ENCODE peak calls at places on chromosomes 12 and 14, in five cellular contexts. One of them, this sample, is unnamed.

GRCh38 chr12:108587826-108588225 is 10.1 kb downstream of the TMEM119 start:
- DNase-seq in SJSA1: no peak
- DNase-seq in astrocyte of the spinal cord: no peak
- DNase-seq in RWPE2: no peak
- DNase-seq in right atrium auricular region: no peak
- DNase-seq in this sample: no peak

GRCh38 chr12:88951860-88952483 is 371.7 kb upstream of the KITLG start:
- DNase-seq in SJSA1: no peak
- DNase-seq in astrocyte of the spinal cord: no peak
- DNase-seq in RWPE2: no peak
- DNase-seq in right atrium auricular region: no peak
- DNase-seq in this sample: no peak

GRCh38 chr12:59843260-59843843 is 247.5 kb downstream of the SLC16A7 start:
- DNase-seq in SJSA1: no peak
- DNase-seq in astrocyte of the spinal cord: no peak
- DNase-seq in RWPE2: no peak
- DNase-seq in right atrium auricular region: no peak
- DNase-seq in this sample: no peak

GRCh38 chr14:74840603-74841030 is 35.3 kb downstream of the PROX2 start:
- DNase-seq in SJSA1: no peak
- DNase-seq in astrocyte of the spinal cord: no peak
- DNase-seq in RWPE2: no peak
- DNase-seq in right atrium auricular region: no peak
- DNase-seq in this sample: no peak

GRCh38 chr12:7748774-7749296 is 1.7 kb upstream of the CLEC4C start:
- DNase-seq in SJSA1: no peak
- DNase-seq in astrocyte of the spinal cord: no peak
- DNase-seq in RWPE2: no peak
- DNase-seq in right atrium auricular region: no peak
- DNase-seq in this sample: no peak

GRCh38 chr12:110782068-110782467 is 39.4 kb upstream of the PPP1CC start:
- DNase-seq in SJSA1: no peak
- DNase-seq in astrocyte of the spinal cord: no peak
- DNase-seq in RWPE2: no peak
- DNase-seq in right atrium auricular region: no peak
- DNase-seq in this sample: no peak

GRCh38 chr12:497501-498160 is 37.9 kb downstream of the B4GALNT3 start:
- DNase-seq in SJSA1: peak
- DNase-seq in astrocyte of the spinal cord: no peak
- DNase-seq in RWPE2: no peak
- DNase-seq in right atrium auricular region: peak
- DNase-seq in this sample: no peak

GRCh38 chr12:43655586-43655985 is 103.0 kb downstream of the PUS7L start:
- DNase-seq in SJSA1: no peak
- DNase-seq in astrocyte of the spinal cord: peak
- DNase-seq in RWPE2: no peak
- DNase-seq in right atrium auricular region: no peak
- DNase-seq in this sample: no peak

GRCh38 chr14:92759300-92759678 is 10.9 kb upstream of the LGMN start:
- DNase-seq in SJSA1: no peak
- DNase-seq in astrocyte of the spinal cord: peak
- DNase-seq in RWPE2: no peak
- DNase-seq in right atrium auricular region: no peak
- DNase-seq in this sample: no peak

GRCh38 chr12:128424931-128425431 is 158.0 kb downstream of the TMEM132C start:
- DNase-seq in SJSA1: no peak
- DNase-seq in astrocyte of the spinal cord: no peak
- DNase-seq in RWPE2: no peak
- DNase-seq in right atrium auricular region: no peak
- DNase-seq in this sample: no peak

GRCh38 chr14:44961151-44961729 is 507 bp downstream of the KLHL28 start:
- DNase-seq in SJSA1: peak
- DNase-seq in astrocyte of the spinal cord: peak
- DNase-seq in RWPE2: no peak
- DNase-seq in right atrium auricular region: peak
- DNase-seq in this sample: no peak

GRCh38 chr12:47907851-47908454 is 3.2 kb upstream of the VDR start:
- DNase-seq in SJSA1: no peak
- DNase-seq in astrocyte of the spinal cord: no peak
- DNase-seq in RWPE2: no peak
- DNase-seq in right atrium auricular region: no peak
- DNase-seq in this sample: peak

GRCh38 chr12:124646385-124647230 is 79.2 kb upstream of the NCOR2 start:
- DNase-seq in SJSA1: no peak
- DNase-seq in astrocyte of the spinal cord: no peak
- DNase-seq in RWPE2: no peak
- DNase-seq in right atrium auricular region: no peak
- DNase-seq in this sample: no peak

GRCh38 chr12:80901661-80902060 is 36.1 kb downstream of the LIN7A start:
- DNase-seq in SJSA1: no peak
- DNase-seq in astrocyte of the spinal cord: no peak
- DNase-seq in RWPE2: no peak
- DNase-seq in right atrium auricular region: no peak
- DNase-seq in this sample: no peak

GRCh38 chr14:28375295-28375694 is 391.3 kb upstream of the FOXG1 start:
- DNase-seq in SJSA1: peak
- DNase-seq in astrocyte of the spinal cord: peak
- DNase-seq in RWPE2: no peak
- DNase-seq in right atrium auricular region: no peak
- DNase-seq in this sample: no peak

GRCh38 chr12:126042286-126042685 is 977.1 kb downstream of the AACS start:
- DNase-seq in SJSA1: no peak
- DNase-seq in astrocyte of the spinal cord: no peak
- DNase-seq in RWPE2: no peak
- DNase-seq in right atrium auricular region: no peak
- DNase-seq in this sample: no peak

GRCh38 chr14:88989911-88990310 is 165.5 kb downstream of the TTC8 start:
- DNase-seq in SJSA1: no peak
- DNase-seq in astrocyte of the spinal cord: no peak
- DNase-seq in RWPE2: no peak
- DNase-seq in right atrium auricular region: no peak
- DNase-seq in this sample: no peak

GRCh38 chr14:52299692-52300278 is 14.3 kb upstream of the PTGER2 start:
- DNase-seq in SJSA1: peak
- DNase-seq in astrocyte of the spinal cord: peak
- DNase-seq in RWPE2: no peak
- DNase-seq in right atrium auricular region: no peak
- DNase-seq in this sample: no peak

GRCh38 chr12:124622764-124623163 is 55.4 kb upstream of the NCOR2 start:
- DNase-seq in SJSA1: no peak
- DNase-seq in astrocyte of the spinal cord: no peak
- DNase-seq in RWPE2: no peak
- DNase-seq in right atrium auricular region: no peak
- DNase-seq in this sample: no peak

GRCh38 chr12:118821386-118821928 is 159.9 kb upstream of the SRRM4 start:
- DNase-seq in SJSA1: no peak
- DNase-seq in astrocyte of the spinal cord: no peak
- DNase-seq in RWPE2: no peak
- DNase-seq in right atrium auricular region: no peak
- DNase-seq in this sample: no peak

GRCh38 chr14:79144891-79145290 is 974.7 kb downstream of the NRXN3 start:
- DNase-seq in SJSA1: no peak
- DNase-seq in astrocyte of the spinal cord: no peak
- DNase-seq in RWPE2: no peak
- DNase-seq in right atrium auricular region: no peak
- DNase-seq in this sample: no peak

GRCh38 chr14:74491952-74492351 is 1.2 kb downstream of the NPC2 start:
- DNase-seq in SJSA1: no peak
- DNase-seq in astrocyte of the spinal cord: peak
- DNase-seq in RWPE2: no peak
- DNase-seq in right atrium auricular region: no peak
- DNase-seq in this sample: no peak

GRCh38 chr12:124681779-124682391 is 114.5 kb upstream of the NCOR2 start:
- DNase-seq in SJSA1: peak
- DNase-seq in astrocyte of the spinal cord: peak
- DNase-seq in RWPE2: no peak
- DNase-seq in right atrium auricular region: peak
- DNase-seq in this sample: no peak

GRCh38 chr12:77108707-77109106 is 43.3 kb upstream of the E2F7 start:
- DNase-seq in SJSA1: no peak
- DNase-seq in astrocyte of the spinal cord: peak
- DNase-seq in RWPE2: no peak
- DNase-seq in right atrium auricular region: no peak
- DNase-seq in this sample: no peak

GRCh38 chr12:124306686-124307555 is 12.0 kb downstream of the RFLNA start:
- DNase-seq in SJSA1: no peak
- DNase-seq in astrocyte of the spinal cord: no peak
- DNase-seq in RWPE2: no peak
- DNase-seq in right atrium auricular region: no peak
- DNase-seq in this sample: no peak

GRCh38 chr12:77104792-77105191 is 39.4 kb upstream of the E2F7 start:
- DNase-seq in SJSA1: no peak
- DNase-seq in astrocyte of the spinal cord: no peak
- DNase-seq in RWPE2: no peak
- DNase-seq in right atrium auricular region: no peak
- DNase-seq in this sample: no peak

GRCh38 chr12:52003591-52003990 is 3.2 kb upstream of the TAMALIN start:
- DNase-seq in SJSA1: no peak
- DNase-seq in astrocyte of the spinal cord: no peak
- DNase-seq in RWPE2: no peak
- DNase-seq in right atrium auricular region: no peak
- DNase-seq in this sample: no peak

GRCh38 chr14:101535808-101536207 is 25.5 kb upstream of the DIO3 start:
- DNase-seq in SJSA1: no peak
- DNase-seq in astrocyte of the spinal cord: no peak
- DNase-seq in RWPE2: no peak
- DNase-seq in right atrium auricular region: no peak
- DNase-seq in this sample: no peak

GRCh38 chr12:124352839-124353238 is 57.9 kb downstream of the RFLNA start:
- DNase-seq in SJSA1: no peak
- DNase-seq in astrocyte of the spinal cord: no peak
- DNase-seq in RWPE2: no peak
- DNase-seq in right atrium auricular region: no peak
- DNase-seq in this sample: no peak

GRCh38 chr12:16269941-16270340 is 7.5 kb downstream of the SLC15A5 start:
- DNase-seq in SJSA1: no peak
- DNase-seq in astrocyte of the spinal cord: no peak
- DNase-seq in RWPE2: no peak
- DNase-seq in right atrium auricular region: no peak
- DNase-seq in this sample: no peak

GRCh38 chr12:7188557-7189397 is 709 bp upstream of the PEX5 start:
- DNase-seq in SJSA1: peak
- DNase-seq in astrocyte of the spinal cord: peak
- DNase-seq in RWPE2: no peak
- DNase-seq in right atrium auricular region: peak
- DNase-seq in this sample: no peak

This sample was measured in osteocyte.